ENCODE peak calls at places on chromosome 13, in five cellular contexts. J is cardiac fibroblast, N is neural progenitor cell, X is AG10803, F is GM12865. U is an unnamed sample.

GRCh38 chr13:112846411-112847115 is 122.5 kb upstream of the MCF2L start:
- DNase-seq in F (no peak), X (no peak), N (no peak), J (no peak), U (no peak)

GRCh38 chr13:94703721-94704314 is 8.5 kb downstream of the SOX21 start:
- DNase-seq in J (no peak), N (peak), X (no peak), F (no peak), U (no peak)

GRCh38 chr13:42561752-42562467 is 12.0 kb upstream of the TNFSF11 start:
- DNase-seq in F (peak), N (no peak), X (no peak), J (no peak), U (no peak)

GRCh38 chr13:93411281-93411680 is 184.7 kb downstream of the GPC6 start:
- DNase-seq in X (no peak), J (peak), F (no peak), N (no peak), U (no peak)

GRCh38 chr13:104571161-104571889 is 1505.1 kb upstream of the SLC10A2 start:
- DNase-seq in F (peak), N (peak), X (peak), J (peak), U (peak)

GRCh38 chr13:73158851-73159250 is 100.0 kb downstream of the KLF5 start:
- DNase-seq in N (no peak), J (peak), F (no peak), X (peak), U (peak)

GRCh38 chr13:74204606-74205312 is 70.6 kb upstream of the KLF12 start:
- DNase-seq in N (no peak), J (no peak), F (no peak), X (peak), U (peak)

GRCh38 chr13:113187263-113187669 is 21.2 kb downstream of the PCID2 start:
- DNase-seq in N (no peak), X (peak), F (no peak), J (peak), U (peak)

GRCh38 chr13:112320303-112320702 is 55.9 kb upstream of the SPACA7 start:
- DNase-seq in J (no peak), F (no peak), X (no peak), N (no peak), U (no peak)

GRCh38 chr13:112249644-112250610 is 126.2 kb upstream of the SPACA7 start:
- DNase-seq in N (peak), J (no peak), F (no peak), X (no peak), U (no peak)

GRCh38 chr13:34420975-34421719 is 520.9 kb upstream of the NBEA start:
- DNase-seq in F (no peak), J (no peak), N (no peak), X (no peak), U (no peak)
- TF ChIP-seq CTCF in F (no peak), J (peak), N (peak), X (no peak), U (peak)

DNA sequence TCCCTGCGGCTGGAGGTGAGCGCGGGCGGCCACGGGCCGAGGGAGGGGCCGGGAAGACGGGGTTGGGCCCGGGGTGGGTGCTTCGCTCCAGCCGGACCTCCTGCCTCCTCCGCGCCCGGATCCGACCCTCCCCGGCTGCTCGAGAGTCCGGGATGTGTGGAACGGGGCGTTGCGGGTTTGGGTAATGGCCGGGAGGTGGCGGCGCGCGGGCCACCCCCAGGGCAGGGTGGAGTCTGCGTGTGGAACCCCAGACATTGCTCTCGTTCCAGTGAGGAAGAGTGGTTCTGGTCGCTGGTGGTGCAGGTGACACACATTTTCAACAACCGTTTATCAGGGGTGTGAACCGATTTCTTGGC is 38.8 kb downstream of the ARHGEF7 start:
- DNase-seq in J (no peak), X (peak), N (no peak), F (no peak), U (no peak)
- TF ChIP-seq CTCF in J (peak), X (peak), N (peak), F (peak), U (peak)

GRCh38 chr13:49869514-49869913 is 66.6 kb downstream of the SPRYD7 start:
- DNase-seq in F (no peak), N (peak), X (peak), J (peak), U (peak)
- TF ChIP-seq CTCF in F (peak), N (peak), X (peak), J (peak), U (peak)

GRCh38 chr13:110312669-110313031 is 5.6 kb downstream of the COL4A2 start:
- DNase-seq in X (peak), J (peak), F (no peak), N (no peak), U (peak)
- TF ChIP-seq CTCF in X (peak), J (no peak), F (no peak), N (no peak), U (no peak)

DNA sequence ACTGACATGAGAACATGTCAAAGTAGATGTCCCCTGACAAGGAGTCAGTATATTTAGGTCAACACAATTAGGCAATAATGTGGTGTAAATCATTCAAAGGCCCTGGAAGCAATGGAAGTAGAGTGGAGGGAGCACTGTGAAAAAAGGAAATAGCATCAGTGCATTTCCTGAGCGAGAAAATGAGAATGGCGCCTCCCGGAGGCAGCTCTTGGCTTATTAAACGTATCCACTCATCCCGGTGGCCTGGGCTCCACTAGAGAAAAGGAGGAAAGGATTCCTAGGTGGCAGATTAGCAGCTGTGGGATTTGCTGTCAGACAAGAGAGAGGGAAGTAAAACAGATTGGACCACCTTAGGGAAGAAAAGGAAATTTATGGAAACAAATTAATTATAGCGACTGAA is 173.7 kb upstream of the TMTC4 start:
- DNase-seq in X (no peak), J (no peak), N (peak), F (no peak), U (no peak)
- TF ChIP-seq CTCF in X (no peak), J (no peak), N (peak), F (no peak), U (no peak)

GRCh38 chr13:28657784-28658538 is 969 bp upstream of the POMP start:
- DNase-seq in J (peak), F (peak), N (peak), X (peak), U (peak)
- TF ChIP-seq CTCF in J (peak), F (no peak), N (no peak), X (peak), U (peak)

GRCh38 chr13:98773921-98774320 is 21.4 kb upstream of the SLC15A1 start:
- DNase-seq in J (no peak), F (no peak), X (no peak), N (no peak), U (no peak)
- TF ChIP-seq CTCF in J (no peak), F (no peak), X (no peak), N (no peak), U (no peak)

GRCh38 chr13:29749401-29750177 is 100.8 kb downstream of the UBL3 start:
- DNase-seq in N (no peak), F (no peak), J (no peak), X (peak), U (no peak)
- TF ChIP-seq CTCF in N (no peak), F (no peak), J (no peak), X (no peak), U (no peak)

U was measured in HFFc6.